ENCODE peak calls at places on chromosomes 6 and 20, in nine cellular contexts. D is endodermal cell, L is pancreas, X is dorsolateral prefrontal cortex, B is neural progenitor cell, Q is astrocyte of the cerebellum, H is fibroblast of lung, J is fibroblast of mammary gland, F is tibial nerve. M is an unnamed sample.
A peak's percentile ranks its signal among the peaks of the same experiment; 100 is the strongest.

GRCh38 chr20:43046946-43047345 is 142.8 kb downstream of the PTPRT start:
- DNase-seq in D (no peak), L (no peak), X (no peak), B (no peak), Q (no peak), H (no peak), J (no peak), F (no peak), M (no peak)

GRCh38 chr6:150093397-150093796 is 24.5 kb upstream of the ULBP3 start:
- DNase-seq in D (no peak), L (no peak), X (no peak), B (no peak), Q (no peak), H (no peak), J (no peak), F (no peak), M (no peak)

GRCh38 chr6:156686429-156686939 is 90.7 kb upstream of the ARID1B start:
- DNase-seq in D (peak; percentile 80), L (no peak), X (no peak), B (peak; percentile 80), Q (peak; percentile 27), H (peak; percentile 60), J (peak; percentile 53), F (peak; percentile 16), M (no peak)

GRCh38 chr6:12572884-12573824 is 143.4 kb upstream of the PHACTR1 start:
- DNase-seq in D (peak; percentile 72), L (no peak), X (no peak), B (no peak), Q (peak; percentile 75), H (peak; percentile 94), J (peak; percentile 44), F (no peak), M (no peak)

GRCh38 chr6:41522780-41523548 is 23.2 kb upstream of the FOXP4 start:
- DNase-seq in D (no peak), L (no peak), X (no peak), B (no peak), Q (no peak), H (no peak), J (no peak), F (no peak), M (no peak)

GRCh38 chr6:28940294-28940858 is 16.6 kb upstream of the TRIM27 start:
- DNase-seq in D (peak; percentile 87), L (no peak), X (no peak), B (peak; percentile 70), Q (no peak), H (no peak), J (peak; percentile 49), F (no peak), M (no peak)

GRCh38 chr6:31378062-31378720 is 21.2 kb upstream of the HLA-B start:
- DNase-seq in D (no peak), L (no peak), X (no peak), B (no peak), Q (no peak), H (no peak), J (no peak), F (no peak), M (no peak)

GRCh38 chr20:36273414-36274247 is 32.5 kb upstream of the DLGAP4 start:
- DNase-seq in D (no peak), L (no peak), X (no peak), B (peak; percentile 28), Q (no peak), H (peak; percentile 4), J (peak; percentile 43), F (no peak), M (no peak)

GRCh38 chr20:34083137-34083536 is 28.9 kb downstream of the EIF2S2 start:
- DNase-seq in D (no peak), L (peak; percentile 83), X (no peak), B (no peak), Q (peak; percentile 90), H (peak; percentile 99), J (peak; percentile 95), F (peak; percentile 41), M (no peak)
- TF ChIP-seq CTCF in D (peak; percentile 29), L (no peak), X (no peak), B (no peak), Q (no peak), H (peak; percentile 22), J (peak; percentile 14), F (no peak), M (no peak)

GRCh38 chr6:39260451-39260850 is 31.2 kb upstream of the KCNK5 start:
- DNase-seq in D (no peak), L (no peak), X (no peak), B (no peak), Q (no peak), H (no peak), J (peak; percentile 2), F (no peak), M (no peak)

GRCh38 chr6:39266375-39266774 is 37.1 kb upstream of the KCNK5 start:
- DNase-seq in D (no peak), L (no peak), X (no peak), B (no peak), Q (no peak), H (no peak), J (no peak), F (no peak), M (no peak)

GRCh38 chr6:39256294-39256693 is 27.0 kb upstream of the KCNK5 start:
- DNase-seq in D (peak; percentile 63), L (no peak), X (no peak), B (no peak), Q (no peak), H (no peak), J (no peak), F (no peak), M (no peak)

GRCh38 chr6:39263299-39264037 is 34.2 kb upstream of the KCNK5 start:
- DNase-seq in D (no peak), L (no peak), X (no peak), B (no peak), Q (no peak), H (no peak), J (peak; percentile 2), F (no peak), M (no peak)

DNA sequence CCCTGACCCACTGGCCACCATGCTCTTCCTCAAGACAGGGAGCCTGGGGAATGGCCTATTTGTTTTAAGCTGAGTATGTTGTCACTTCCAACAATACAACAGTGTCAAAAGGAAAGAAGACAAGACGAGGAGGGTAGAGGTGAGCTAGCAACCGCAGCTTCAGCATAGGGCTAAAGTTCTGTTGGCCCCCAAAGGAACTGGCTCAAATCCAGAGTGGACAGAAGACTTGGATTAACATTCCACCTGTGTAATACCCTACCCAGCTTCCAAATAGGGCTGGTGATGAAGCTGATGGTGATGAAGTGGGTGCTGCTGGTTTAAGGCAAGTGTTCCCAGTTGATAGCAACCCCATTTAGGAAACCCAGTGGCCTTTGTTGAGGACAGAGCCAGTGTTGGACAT is 31.7 kb upstream of the KCNK5 start:
- DNase-seq in D (no peak), L (no peak), X (no peak), B (no peak), Q (no peak), H (no peak), J (no peak), F (no peak), M (no peak)
- H3K4me3 ChIP-seq in D (no peak overlapping the region), L (no peak overlapping the region), X (no peak overlapping the region), B (no peak overlapping the region), Q (no peak overlapping the region), H (no peak overlapping the region), J (no peak overlapping the region), F (no peak overlapping the region), M (no peak overlapping the region)

GRCh38 chr6:128368213-128369000 is 152.0 kb downstream of the PTPRK start:
- DNase-seq in D (no peak), L (no peak), X (no peak), B (no peak), Q (no peak), H (peak; percentile 20), J (no peak), F (no peak), M (no peak)

GRCh38 chr6:128370072-128370471 is 150.3 kb downstream of the PTPRK start:
- DNase-seq in D (no peak), L (no peak), X (no peak), B (no peak), Q (peak; percentile 22), H (peak; percentile 80), J (peak; percentile 84), F (no peak), M (peak; percentile 26)

GRCh38 chr6:128367437-128367836 is 153.0 kb downstream of the PTPRK start:
- DNase-seq in D (no peak), L (no peak), X (no peak), B (no peak), Q (no peak), H (no peak), J (peak; percentile 12), F (no peak), M (no peak)

GRCh38 chr6:128365520-128366160 is 154.8 kb downstream of the PTPRK start:
- DNase-seq in D (no peak), L (no peak), X (no peak), B (no peak), Q (no peak), H (no peak), J (no peak), F (no peak), M (no peak)

GRCh38 chr6:128371113-128371512 is 149.3 kb downstream of the PTPRK start:
- DNase-seq in D (no peak), L (no peak), X (no peak), B (no peak), Q (no peak), H (no peak), J (no peak), F (no peak), M (no peak)
- TF ChIP-seq CTCF in D (no peak), L (no peak), X (no peak), B (no peak), Q (no peak), H (no peak), J (no peak), F (no peak), M (no peak)

GRCh38 chr6:159042824-159043181 is 2.0 kb downstream of the TAGAP start:
- DNase-seq in D (no peak), L (no peak), X (no peak), B (no peak), Q (no peak), H (no peak), J (no peak), F (no peak), M (no peak)

GRCh38 chr6:159042003-159042823 is 2.6 kb downstream of the TAGAP start:
- DNase-seq in D (peak; percentile 94), L (peak; percentile 73), X (peak; percentile 66), B (peak; percentile 88), Q (peak; percentile 32), H (peak; percentile 44), J (peak; percentile 57), F (no peak), M (no peak)

GRCh38 chr6:159038914-159039884 is 5.6 kb downstream of the TAGAP start:
- DNase-seq in D (no peak), L (no peak), X (no peak), B (no peak), Q (no peak), H (peak; percentile 46), J (peak; percentile 53), F (no peak), M (peak; percentile 19)

GRCh38 chr6:159039885-159040258 is 4.9 kb downstream of the TAGAP start:
- DNase-seq in D (no peak), L (no peak), X (no peak), B (no peak), Q (no peak), H (no peak), J (no peak), F (no peak), M (no peak)

DNA sequence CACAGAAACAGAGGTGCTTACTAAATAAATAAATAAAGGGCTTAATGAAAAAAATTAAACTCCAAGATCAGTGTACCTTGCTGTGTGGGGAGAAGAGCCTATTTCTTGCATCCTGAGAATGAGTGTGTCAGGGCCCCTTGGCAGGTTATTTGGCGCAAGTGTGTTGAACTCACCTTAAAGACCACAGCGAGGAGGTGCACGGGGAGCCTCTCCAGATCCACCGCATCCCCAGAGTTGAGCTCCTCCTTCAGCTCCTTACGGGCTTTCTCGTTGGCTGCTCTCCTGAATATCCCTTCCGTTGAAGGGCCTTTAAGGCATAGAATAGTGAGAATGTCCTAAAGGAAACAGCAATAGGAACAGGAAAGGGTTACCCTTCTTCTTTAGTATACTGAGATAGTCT is 3.6 kb downstream of the TAGAP start:
- DNase-seq in D (no peak), L (no peak), X (no peak), B (no peak), Q (no peak), H (no peak), J (no peak), F (no peak), M (no peak)
- H3K4me3 ChIP-seq in D (no peak overlapping the region), L (no peak overlapping the region), X (no peak overlapping the region), B (no peak overlapping the region), Q (no peak overlapping the region), H (no peak overlapping the region), J (no peak overlapping the region), F (no peak overlapping the region), M (no peak overlapping the region)

M was measured in AG04449.